ENCODE peak calls at places on chromosomes 1 and 21, in four cellular contexts. B, D, V and R are unnamed samples.

GRCh38 chr1:210250665-210250997 is 18.0 kb downstream of the SERTAD4 start:
- DNase-seq in B (no peak), D (no peak), V (peak; percentile 82), R (no peak)

GRCh38 chr1:111743679-111744101 is 4.5 kb upstream of the INKA2 start:
- DNase-seq in B (peak; percentile 51), D (no peak), V (no peak), R (no peak)

GRCh38 chr1:76764638-76765572 is 102.4 kb upstream of the ST6GALNAC5 start:
- DNase-seq in B (peak; percentile 12), D (no peak), V (peak; percentile 38), R (no peak)

GRCh38 chr1:47644216-47644581 is 206.4 kb downstream of the FOXD2 start:
- DNase-seq in V (peak; percentile 14), D (no peak), B (no peak), R (no peak)

GRCh38 chr1:64912191-64912590 is 54.2 kb downstream of the JAK1 start:
- DNase-seq in V (no peak), D (no peak), B (no peak), R (no peak)

GRCh38 chr1:221849897-221850296 is 108.0 kb upstream of the DUSP10 start:
- DNase-seq in V (no peak), D (no peak), B (no peak), R (no peak)

GRCh38 chr21:15524855-15525254 is 204.9 kb upstream of the USP25 start:
- DNase-seq in V (no peak), B (no peak), D (no peak), R (no peak)

GRCh38 chr1:220189750-220190347 is 82.4 kb downstream of the RAB3GAP2 start:
- DNase-seq in B (no peak), D (no peak), V (peak; percentile 5), R (no peak)

GRCh38 chr1:1943834-1944570 is 24.9 kb upstream of the TMEM52 start:
- DNase-seq in B (no peak), V (peak; percentile 84), D (no peak), R (no peak)

GRCh38 chr21:44603911-44604310 is 3.5 kb downstream of the KRTAP10-7 start:
- DNase-seq in B (no peak), V (no peak), D (no peak), R (peak; percentile 15)

GRCh38 chr21:18951291-18952038 is 547.9 kb upstream of the TMPRSS15 start:
- DNase-seq in D (no peak), B (no peak), V (peak; percentile 84), R (no peak)

GRCh38 chr1:230002164-230002803 is 64.8 kb upstream of the GALNT2 start:
- DNase-seq in D (no peak), V (peak; percentile 59), B (peak; percentile 61), R (no peak)

GRCh38 chr1:241423541-241424479 is 66.8 kb upstream of the RGS7 start:
- DNase-seq in D (no peak), B (no peak), V (peak; percentile 69), R (no peak)

GRCh38 chr1:20184481-20184900 is 1.4 kb upstream of the UBXN10 start:
- DNase-seq in B (no peak), V (no peak), D (no peak), R (no peak)

GRCh38 chr1:245180496-245180895 is 25.7 kb downstream of the KIF26B start:
- DNase-seq in D (no peak), B (no peak), V (no peak), R (no peak)

GRCh38 chr1:41866285-41866684 is 52.4 kb downstream of the HIVEP3 start:
- DNase-seq in D (no peak), V (no peak), B (peak; percentile 38), R (no peak)

GRCh38 chr1:214460304-214460916 is 91.0 kb downstream of the PTPN14 start:
- DNase-seq in V (no peak), D (no peak), B (no peak), R (no peak)

GRCh38 chr1:192937128-192937527 is 122.0 kb downstream of the UCHL5 start:
- DNase-seq in D (no peak), V (no peak), B (no peak), R (no peak)

GRCh38 chr1:23436520-23437354 is 12.2 kb upstream of the TCEA3 start:
- DNase-seq in B (no peak), D (no peak), V (peak; percentile 68), R (no peak)

GRCh38 chr1:234486858-234487830 is 8.2 kb upstream of the TARBP1 start:
- DNase-seq in V (no peak), B (no peak), D (no peak), R (no peak)

GRCh38 chr1:117678246-117678977 is 72.6 kb downstream of the TENT5C start:
- DNase-seq in D (no peak), B (peak; percentile 53), V (no peak), R (no peak)

GRCh38 chr1:15062479-15063099 is 91.0 kb upstream of the TMEM51 start:
- DNase-seq in V (peak; percentile 39), D (no peak), B (no peak), R (no peak)

GRCh38 chr1:221117548-221117951 is 238.3 kb downstream of the HLX start:
- DNase-seq in V (no peak), B (peak; percentile 28), D (no peak), R (no peak)

GRCh38 chr1:85279463-85280080 is 3.1 kb upstream of the BCL10 start:
- DNase-seq in B (no peak), V (no peak), D (no peak), R (no peak)

GRCh38 chr21:33028759-33029511 is 3.2 kb downstream of the OLIG2 start:
- DNase-seq in D (peak; percentile 55), B (no peak), V (peak; percentile 72), R (no peak)

GRCh38 chr21:46472246-46472645 is 13.6 kb downstream of the DIP2A start:
- DNase-seq in B (no peak), V (no peak), D (no peak), R (no peak)

DNA sequence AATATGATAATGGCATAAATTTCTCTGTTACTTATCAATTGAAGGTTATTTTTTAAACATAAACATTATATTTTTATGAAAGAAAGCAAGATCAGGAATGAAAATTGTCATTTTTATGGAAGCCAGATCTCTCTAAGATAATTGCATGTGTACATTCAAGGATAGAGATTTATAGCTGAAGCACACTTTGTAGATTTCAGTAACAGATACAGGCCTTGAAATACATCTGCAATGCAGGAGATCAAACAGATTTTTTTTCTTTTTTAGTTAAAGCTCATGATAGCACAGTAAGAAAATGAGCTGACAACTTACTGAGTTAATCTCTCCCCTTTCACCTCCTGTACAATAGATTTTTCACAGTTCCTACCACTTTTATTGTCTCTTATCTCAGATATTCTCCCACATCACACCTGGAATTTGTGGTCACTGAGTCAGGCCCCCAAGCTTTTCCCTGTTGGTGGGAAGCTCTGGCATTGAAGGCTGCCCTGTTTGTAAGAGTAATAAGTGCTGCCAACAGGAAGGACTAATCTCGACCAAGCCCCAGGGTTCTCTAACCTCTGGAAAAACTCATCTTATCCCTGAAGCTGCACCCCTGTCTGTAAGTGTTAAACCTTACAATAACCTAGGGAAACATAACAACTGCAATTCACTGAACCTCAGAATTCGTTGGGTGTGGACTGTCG is 598.9 kb downstream of the LMO4 start:
- DNase-seq in B (no peak), V (no peak), D (no peak), R (no peak)
- H3K4me1 ChIP-seq in B (no peaks in the 10 kb centered on the region), V (peaks cover 5% of the 10 kb centered on the region), D (no peaks in the 10 kb centered on the region), R (no peaks in the 10 kb centered on the region)

GRCh38 chr1:28631713-28632112 is 11.2 kb downstream of the TAF12 start:
- DNase-seq in D (no peak), V (no peak), B (no peak), R (no peak)

GRCh38 chr1:28632560-28632959 is 10.3 kb downstream of the TAF12 start:
- DNase-seq in V (no peak), B (no peak), D (no peak), R (no peak)
- H3K4me1 ChIP-seq in V (no peaks in the 10 kb centered on the region), B (no peaks in the 10 kb centered on the region), D (no peaks in the 10 kb centered on the region), R (no peaks in the 10 kb centered on the region)

DNA sequence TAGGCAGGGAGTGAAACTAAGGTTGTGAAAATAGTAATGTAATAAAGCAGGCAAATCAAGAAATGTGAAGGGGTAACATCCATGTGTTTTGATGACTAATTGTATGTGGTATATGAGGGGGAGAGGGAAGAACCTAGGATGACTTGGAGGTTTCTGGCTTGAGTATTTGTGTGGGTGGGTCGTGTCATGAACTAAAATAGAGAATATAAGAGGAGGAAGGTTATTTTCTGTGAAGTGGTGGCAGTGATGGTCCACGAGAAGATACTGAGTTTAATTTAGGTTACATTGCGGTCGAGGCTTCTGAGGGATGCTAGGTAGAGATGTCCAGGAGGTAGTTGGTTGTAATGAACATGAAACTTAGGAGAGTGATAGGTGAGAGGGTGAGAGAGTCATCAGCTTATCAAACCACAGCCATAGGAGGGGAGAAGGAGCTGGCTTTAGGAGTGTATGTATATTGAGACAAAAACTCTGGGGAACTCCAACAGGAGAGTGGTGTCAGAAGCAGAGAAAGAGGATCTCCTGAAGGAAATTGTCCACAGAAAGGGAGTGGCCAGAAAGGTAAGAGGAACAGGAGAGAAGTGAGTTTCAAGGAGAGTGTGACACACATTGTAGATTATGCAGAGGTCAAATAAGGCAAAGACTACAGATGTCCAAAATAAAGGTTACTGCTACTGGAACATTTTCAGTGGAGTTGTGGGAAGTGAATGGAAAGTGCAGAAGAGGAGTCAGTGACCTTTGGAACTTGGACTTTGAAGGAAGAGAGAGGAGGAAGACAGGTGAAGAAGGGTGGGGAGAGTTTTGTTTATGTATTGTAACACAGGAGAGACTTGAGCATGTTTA is 89.0 kb upstream of the MACF1 start:
- DNase-seq in D (no peak), V (no peak), B (no peak), R (no peak)
- H3K4me1 ChIP-seq in D (peaks cover 5% of the 10 kb centered on the region), V (peaks cover 20% of the 10 kb centered on the region), B (peaks cover 54% of the 10 kb centered on the region), R (peaks cover 65% of the 10 kb centered on the region)

GRCh38 chr1:87155180-87155579 is 173.5 kb upstream of the LMO4 start:
- DNase-seq in D (no peak), V (no peak), B (no peak), R (no peak)
- H3K4me1 ChIP-seq in D (no peaks in the 10 kb centered on the region), V (peaks cover 27% of the 10 kb centered on the region), B (peaks cover 24% of the 10 kb centered on the region), R (no peaks in the 10 kb centered on the region)

DNA sequence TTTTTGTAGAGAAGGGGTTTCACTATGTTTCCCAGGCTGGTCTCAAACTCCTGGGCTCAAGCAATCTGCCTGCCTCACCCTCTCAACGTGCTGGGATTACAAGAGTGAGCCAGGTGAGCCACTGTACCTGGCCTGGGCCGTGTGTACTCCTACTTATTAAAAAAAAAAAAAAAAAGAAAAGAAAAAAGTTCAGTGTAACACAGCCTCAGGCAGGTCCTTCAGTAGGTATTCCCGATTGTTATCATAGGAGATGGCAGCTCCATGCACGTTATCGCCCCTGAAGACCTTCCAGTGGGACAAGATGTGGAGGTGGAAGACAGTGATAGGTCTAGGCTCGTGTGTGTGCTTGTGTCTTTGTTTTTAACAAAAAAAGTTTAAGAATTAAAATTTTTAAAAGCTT is 3.3 kb downstream of the ECHDC2 start:
- DNase-seq in D (no peak), B (no peak), V (no peak), R (no peak)
- H3K4me1 ChIP-seq in D (no peaks in the 10 kb centered on the region), B (peaks cover 69% of the 10 kb centered on the region), V (peaks cover 3% of the 10 kb centered on the region), R (no peaks in the 10 kb centered on the region)

DNA sequence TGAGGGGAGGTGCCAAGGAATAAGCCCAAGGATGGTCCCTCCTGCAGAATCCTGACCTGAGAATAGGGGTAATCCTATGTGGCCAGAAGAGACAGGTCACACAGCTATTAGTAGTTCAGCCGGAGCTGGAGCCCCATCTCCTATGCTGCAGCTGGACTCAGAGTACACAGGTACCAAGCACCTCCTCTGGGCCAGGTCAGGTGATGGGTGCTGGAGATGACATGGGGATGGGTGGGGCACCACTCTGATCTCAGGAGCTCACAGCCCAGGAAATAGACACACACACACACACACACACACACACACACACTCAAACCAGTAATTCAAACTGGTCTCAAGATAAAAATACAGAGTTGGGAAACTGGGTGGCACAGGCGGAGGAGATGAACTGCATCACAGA is 54.2 kb upstream of the SSBP3 start:
- DNase-seq in B (no peak), D (no peak), V (no peak), R (no peak)
- H3K4me1 ChIP-seq in B (peaks cover 35% of the 10 kb centered on the region), D (no peaks in the 10 kb centered on the region), V (peaks cover 46% of the 10 kb centered on the region), R (no peaks in the 10 kb centered on the region)

GRCh38 chr21:38807481-38807880 is 1.8 kb downstream of the ETS2 start:
- DNase-seq in B (no peak), D (no peak), V (peak; percentile 67), R (no peak)
- H3K4me1 ChIP-seq in B (peaks cover 73% of the 10 kb centered on the region), D (peaks cover 11% of the 10 kb centered on the region), V (peaks cover 33% of the 10 kb centered on the region), R (peaks cover 63% of the 10 kb centered on the region)